ENCODE peak calls at places on chromosomes 5 and 9, in ten cellular contexts. One of them, this sample, is unnamed.

GRCh38 chr5:51573835-51574234 is 190.6 kb downstream of the ISL1 start:
- DNase-seq in HCT116: no peak
- DNase-seq in GM23248: no peak
- DNase-seq in activated CD8-positive, alpha-beta memory T cell treated with anti-CD3 and anti-CD28 coated beads, Interleukin-2, amount 50 U/mL, for 48 hours: no peak
- DNase-seq in T follicular helper cell: no peak
- DNase-seq in A549: no peak
- DNase-seq in upper lobe of left lung: no peak
- DNase-seq in fibroblast of lung: no peak
- DNase-seq in iPS-NIHi11: peak
- DNase-seq in anterior cingulate cortex: no peak
- DNase-seq in this sample: no peak

GRCh38 chr9:112007575-112008240 is 111.1 kb downstream of the UGCG start:
- DNase-seq in HCT116: peak
- DNase-seq in GM23248: no peak
- DNase-seq in activated CD8-positive, alpha-beta memory T cell treated with anti-CD3 and anti-CD28 coated beads, Interleukin-2, amount 50 U/mL, for 48 hours: no peak
- DNase-seq in T follicular helper cell: no peak
- DNase-seq in A549: no peak
- DNase-seq in upper lobe of left lung: no peak
- DNase-seq in fibroblast of lung: peak
- DNase-seq in iPS-NIHi11: no peak
- DNase-seq in anterior cingulate cortex: no peak
- DNase-seq in this sample: no peak

GRCh38 chr5:133240425-133241091 is 188.7 kb downstream of the HSPA4 start:
- DNase-seq in HCT116: peak
- DNase-seq in GM23248: peak
- DNase-seq in activated CD8-positive, alpha-beta memory T cell treated with anti-CD3 and anti-CD28 coated beads, Interleukin-2, amount 50 U/mL, for 48 hours: peak
- DNase-seq in T follicular helper cell: no peak
- DNase-seq in A549: peak
- DNase-seq in upper lobe of left lung: peak
- DNase-seq in fibroblast of lung: peak
- DNase-seq in iPS-NIHi11: no peak
- DNase-seq in anterior cingulate cortex: no peak
- DNase-seq in this sample: peak

GRCh38 chr9:121672213-121672612 is 20.8 kb downstream of the DAB2IP start:
- DNase-seq in HCT116: no peak
- DNase-seq in GM23248: peak
- DNase-seq in activated CD8-positive, alpha-beta memory T cell treated with anti-CD3 and anti-CD28 coated beads, Interleukin-2, amount 50 U/mL, for 48 hours: no peak
- DNase-seq in T follicular helper cell: no peak
- DNase-seq in A549: peak
- DNase-seq in upper lobe of left lung: no peak
- DNase-seq in fibroblast of lung: no peak
- DNase-seq in iPS-NIHi11: no peak
- DNase-seq in anterior cingulate cortex: peak
- DNase-seq in this sample: no peak

GRCh38 chr9:15311607-15312006 is 4.6 kb upstream of the TTC39B start:
- DNase-seq in HCT116: no peak
- DNase-seq in GM23248: no peak
- DNase-seq in activated CD8-positive, alpha-beta memory T cell treated with anti-CD3 and anti-CD28 coated beads, Interleukin-2, amount 50 U/mL, for 48 hours: no peak
- DNase-seq in T follicular helper cell: no peak
- DNase-seq in A549: no peak
- DNase-seq in upper lobe of left lung: no peak
- DNase-seq in fibroblast of lung: no peak
- DNase-seq in iPS-NIHi11: no peak
- DNase-seq in anterior cingulate cortex: no peak
- DNase-seq in this sample: no peak

GRCh38 chr5:74766348-74766886 is 500 bp downstream of the GFM2 start:
- DNase-seq in HCT116: peak
- DNase-seq in GM23248: peak
- DNase-seq in activated CD8-positive, alpha-beta memory T cell treated with anti-CD3 and anti-CD28 coated beads, Interleukin-2, amount 50 U/mL, for 48 hours: no peak
- DNase-seq in T follicular helper cell: no peak
- DNase-seq in A549: peak
- DNase-seq in upper lobe of left lung: no peak
- DNase-seq in fibroblast of lung: peak
- DNase-seq in iPS-NIHi11: peak
- DNase-seq in anterior cingulate cortex: no peak
- DNase-seq in this sample: no peak

GRCh38 chr5:115977988-115978387 is 15.7 kb downstream of the LVRN start:
- DNase-seq in HCT116: no peak
- DNase-seq in GM23248: peak
- DNase-seq in activated CD8-positive, alpha-beta memory T cell treated with anti-CD3 and anti-CD28 coated beads, Interleukin-2, amount 50 U/mL, for 48 hours: no peak
- DNase-seq in T follicular helper cell: no peak
- DNase-seq in A549: no peak
- DNase-seq in upper lobe of left lung: no peak
- DNase-seq in fibroblast of lung: peak
- DNase-seq in iPS-NIHi11: no peak
- DNase-seq in anterior cingulate cortex: no peak
- DNase-seq in this sample: no peak

GRCh38 chr5:159913048-159913447 is 3.2 kb upstream of the ADRA1B start:
- DNase-seq in HCT116: no peak
- DNase-seq in GM23248: peak
- DNase-seq in activated CD8-positive, alpha-beta memory T cell treated with anti-CD3 and anti-CD28 coated beads, Interleukin-2, amount 50 U/mL, for 48 hours: no peak
- DNase-seq in T follicular helper cell: no peak
- DNase-seq in A549: peak
- DNase-seq in upper lobe of left lung: no peak
- DNase-seq in fibroblast of lung: peak
- DNase-seq in iPS-NIHi11: no peak
- DNase-seq in anterior cingulate cortex: no peak
- DNase-seq in this sample: no peak